ENCODE peak calls at places on chromosomes 12 and 14, in nine cellular contexts. L is GM13977; G is amniotic stem cell; S is tibial artery; P is activated naive CD4-positive, alpha-beta T cell treated with anti-CD3 and anti-CD28 coated beads, Interleukin-2, amount 50 U/mL, for 72 hours; Y is left lung; K is NCI-H1092; U is foreskin fibroblast; V is anterior cingulate cortex. J is an unnamed sample.

GRCh38 chr12:18422849-18423248 is 161.5 kb downstream of the PIK3C2G start:
- DNase-seq in L (no peak), G (no peak), S (no peak), P (no peak), Y (no peak), K (no peak), U (peak; percentile 11), V (no peak), J (no peak)

GRCh38 chr12:46071769-46072624 is 81.6 kb upstream of the SCAF11 start:
- DNase-seq in L (peak; percentile 52), G (peak; percentile 53), S (peak; percentile 72), P (peak; percentile 64), Y (peak; percentile 57), K (peak; percentile 66), U (peak; percentile 84), V (no peak), J (peak; percentile 72)

GRCh38 chr14:23285530-23286019 is 357 bp downstream of the HOMEZ start:
- DNase-seq in L (no peak), G (no peak), S (no peak), P (no peak), Y (no peak), K (no peak), U (peak; percentile 32), V (no peak), J (peak; percentile 22)

GRCh38 chr14:49634547-49635334 is at the start of gene DNAAF2:
- DNase-seq in L (peak; percentile 46), G (peak; percentile 88), S (peak; percentile 72), P (peak; percentile 68), Y (peak; percentile 92), K (peak; percentile 49), U (peak; percentile 84), V (peak; percentile 51), J (peak; percentile 80)

GRCh38 chr12:109356586-109356985 is 8.9 kb downstream of the MYO1H start:
- DNase-seq in L (no peak), G (no peak), S (no peak), P (no peak), Y (no peak), K (no peak), U (no peak), V (no peak), J (no peak)

GRCh38 chr12:1795221-1795784 is 25.1 kb upstream of the LRTM2 start:
- DNase-seq in L (peak; percentile 6), G (no peak), S (no peak), P (no peak), Y (peak; percentile 78), K (no peak), U (no peak), V (no peak), J (no peak)

GRCh38 chr14:81144811-81145598 is 75.8 kb downstream of the GTF2A1 start:
- DNase-seq in L (no peak), G (no peak), S (no peak), P (no peak), Y (no peak), K (no peak), U (no peak), V (no peak), J (no peak)

GRCh38 chr12:123293178-123293760 is 21.6 kb upstream of the CDK2AP1 start:
- DNase-seq in L (no peak), G (no peak), S (no peak), P (no peak), Y (no peak), K (no peak), U (no peak), V (no peak), J (no peak)

GRCh38 chr12:3161861-3162260 is 84.7 kb downstream of the TSPAN9 start:
- DNase-seq in L (no peak), G (no peak), S (no peak), P (no peak), Y (no peak), K (no peak), U (no peak), V (no peak), J (no peak)

J was measured in testis.